ENCODE peak calls at places on chromosome 16, in seven cellular contexts. B, R, S, Q, H, A and P are unnamed samples.
A peak's percentile ranks its signal among the peaks of the same experiment; 100 is the strongest.

GRCh38 chr16:72876981-72877373 is 171.0 kb downstream of the ZFHX3 start:
- DNase-seq in B (no peak), R (no peak), A (peak; percentile 52), Q (no peak), H (no peak), S (no peak), P (no peak)

GRCh38 chr16:17177968-17178880 is 292.5 kb downstream of the XYLT1 start:
- DNase-seq in Q (no peak), R (peak; percentile 24), S (no peak), B (no peak), H (no peak), A (no peak), P (no peak)

GRCh38 chr16:82675300-82675699 is 48.5 kb downstream of the CDH13 start:
- DNase-seq in B (no peak), H (no peak), S (no peak), A (no peak), R (peak; percentile 49), Q (no peak), P (no peak)

GRCh38 chr16:56048425-56049100 is 142.7 kb upstream of the GNAO1 start:
- DNase-seq in R (no peak), H (no peak), B (no peak), S (no peak), Q (no peak), A (no peak), P (no peak)

GRCh38 chr16:56776562-56776961 is 46.6 kb downstream of the NUP93 start:
- DNase-seq in R (no peak), A (no peak), Q (peak; percentile 58), S (no peak), H (peak; percentile 17), B (peak; percentile 64), P (no peak)

GRCh38 chr16:86502856-86503748 is 7.2 kb upstream of the FOXF1 start:
- DNase-seq in B (no peak), R (peak; percentile 55), Q (no peak), A (no peak), S (no peak), H (no peak), P (no peak)

GRCh38 chr16:5010576-5011329 is 23.0 kb downstream of the NAGPA start:
- DNase-seq in B (no peak), H (no peak), R (no peak), Q (no peak), A (no peak), S (no peak), P (no peak)

GRCh38 chr16:10646581-10647263 is 48.0 kb downstream of the TEKT5 start:
- DNase-seq in H (no peak), Q (no peak), S (no peak), B (no peak), R (no peak), A (no peak), P (no peak)

GRCh38 chr16:88451586-88452484 is 1.2 kb upstream of the ZFPM1 start:
- DNase-seq in H (no peak), S (no peak), A (no peak), R (no peak), Q (peak; percentile 52), B (no peak), P (no peak)

GRCh38 chr16:64481497-64481896 is 640.4 kb downstream of the CDH11 start:
- DNase-seq in S (no peak), A (no peak), H (no peak), Q (no peak), B (no peak), R (no peak), P (no peak)

GRCh38 chr16:77298638-77299360 is 99.6 kb downstream of the SYCE1L start:
- DNase-seq in H (no peak), B (no peak), Q (no peak), S (peak; percentile 41), A (no peak), R (peak; percentile 88), P (no peak)

GRCh38 chr16:79599256-79599836 is 1.2 kb downstream of the MAF start:
- DNase-seq in S (no peak), H (peak; percentile 29), R (no peak), B (peak; percentile 70), A (no peak), Q (peak; percentile 68), P (peak; percentile 53)

GRCh38 chr16:73036074-73036826 is 11.7 kb downstream of the ZFHX3 start:
- DNase-seq in B (no peak), Q (no peak), H (no peak), S (peak; percentile 49), A (no peak), R (no peak), P (no peak)

GRCh38 chr16:31135535-31136286 is at the start of gene PRSS8:
- DNase-seq in B (no peak), S (peak; percentile 89), R (no peak), Q (no peak), H (no peak), A (peak; percentile 40), P (no peak)

GRCh38 chr16:8850279-8850885 is 18.4 kb downstream of the CARHSP1 start:
- DNase-seq in A (peak; percentile 73), B (peak; percentile 81), Q (peak; percentile 64), R (peak; percentile 87), S (peak; percentile 55), H (peak; percentile 60), P (peak; percentile 77)

GRCh38 chr16:3945751-3946603 is 65.5 kb upstream of the CREBBP start:
- DNase-seq in B (peak; percentile 67), Q (peak; percentile 60), R (peak; percentile 99), A (no peak), H (no peak), S (peak; percentile 86), P (peak; percentile 54)

GRCh38 chr16:80084614-80085013 is 456.2 kb upstream of the DYNLRB2 start:
- DNase-seq in H (peak; percentile 25), B (peak; percentile 56), A (no peak), Q (peak; percentile 61), R (no peak), S (peak; percentile 23), P (no peak)

GRCh38 chr16:5751216-5751615 is 653.6 kb upstream of the EEF2KMT start:
- DNase-seq in B (no peak), S (no peak), Q (no peak), R (no peak), A (no peak), H (no peak), P (no peak)

GRCh38 chr16:86485746-86486145 is 24.6 kb upstream of the FOXF1 start:
- DNase-seq in Q (no peak), A (no peak), B (no peak), R (no peak), S (no peak), H (no peak), P (no peak)

GRCh38 chr16:46920402-46921068 is 36.4 kb downstream of the GPT2 start:
- DNase-seq in Q (no peak), S (peak; percentile 50), B (peak; percentile 5), H (no peak), A (no peak), R (no peak), P (no peak)

GRCh38 chr16:23640669-23640958 is 496 bp downstream of the PALB2 start:
- DNase-seq in A (no peak), H (no peak), S (no peak), Q (no peak), B (no peak), R (no peak), P (no peak)

GRCh38 chr16:73071131-73071940 is 23.4 kb upstream of the ZFHX3 start:
- DNase-seq in A (peak; percentile 87), R (no peak), H (peak; percentile 60), S (peak; percentile 37), B (peak; percentile 71), Q (peak; percentile 69), P (peak; percentile 71)

GRCh38 chr16:64629622-64630021 is 492.2 kb downstream of the CDH11 start:
- DNase-seq in S (no peak), A (no peak), B (no peak), R (no peak), H (no peak), Q (no peak), P (no peak)

GRCh38 chr16:70381604-70382342 is 35.1 kb downstream of the DDX19A start:
- DNase-seq in A (no peak), R (no peak), B (no peak), Q (no peak), H (no peak), S (no peak), P (no peak)
- H3K4me1 ChIP-seq in A (no peaks in the 10 kb centered on the region), R (no peaks in the 10 kb centered on the region), B (no peaks in the 10 kb centered on the region), Q (peaks cover 4% of the 10 kb centered on the region), H (peaks cover 27% of the 10 kb centered on the region), S (peaks cover 10% of the 10 kb centered on the region), P (peaks cover 5% of the 10 kb centered on the region)

GRCh38 chr16:340370-341091 is 12.0 kb downstream of the AXIN1 start:
- DNase-seq in H (no peak), S (no peak), A (no peak), R (no peak), B (peak; percentile 32), Q (no peak), P (no peak)

GRCh38 chr16:346587-346986 is 5.9 kb downstream of the AXIN1 start:
- DNase-seq in S (no peak), A (no peak), B (no peak), Q (no peak), H (no peak), R (peak; percentile 68), P (no peak)

GRCh38 chr16:345686-346231 is 6.8 kb downstream of the AXIN1 start:
- DNase-seq in R (no peak), A (no peak), Q (no peak), S (no peak), B (no peak), H (no peak), P (no peak)

GRCh38 chr16:339680-340079 is 12.8 kb downstream of the AXIN1 start:
- DNase-seq in H (no peak), R (no peak), S (no peak), A (no peak), B (peak; percentile 54), Q (no peak), P (no peak)

DNA sequence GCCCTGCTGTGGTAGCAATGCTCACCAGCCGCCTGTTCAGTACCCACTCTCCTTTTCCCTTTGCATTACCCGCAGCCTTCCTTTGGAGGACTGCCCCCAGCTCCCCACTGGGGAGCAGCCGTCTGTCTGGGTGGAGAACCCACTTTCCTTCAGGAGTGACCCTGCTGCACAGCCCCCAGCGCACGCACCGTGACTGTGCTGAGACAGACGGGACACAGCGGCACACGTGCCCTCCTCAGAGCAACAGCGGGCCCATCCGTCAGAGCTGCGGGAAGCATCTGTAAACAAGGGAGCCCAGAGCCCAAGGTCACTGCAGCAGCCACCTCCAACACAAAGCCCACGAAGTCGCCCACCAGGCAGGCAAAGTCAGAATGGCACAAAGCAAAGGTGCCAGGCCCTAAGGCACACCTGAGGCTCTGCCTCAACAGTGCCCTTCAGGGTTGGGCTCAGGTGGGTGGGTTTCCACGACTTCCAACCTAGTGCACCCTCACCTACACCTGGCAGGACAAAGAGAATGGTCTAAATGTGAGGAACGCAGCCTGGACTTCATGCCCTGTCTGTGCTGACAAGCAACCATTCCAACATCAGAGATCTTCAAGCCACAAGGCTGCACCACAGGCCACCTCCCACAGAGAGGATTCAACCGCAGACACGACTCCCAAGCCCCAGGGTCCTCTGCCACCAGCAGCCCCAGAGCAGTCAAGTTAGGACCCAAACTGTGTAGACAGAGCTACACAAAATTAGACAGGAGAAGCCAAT is 9.9 kb downstream of the AXIN1 start:
- DNase-seq in H (no peak), A (no peak), R (no peak), B (no peak), Q (no peak), S (no peak), P (no peak)
- H3K4me1 ChIP-seq in H (peaks cover 28% of the 10 kb centered on the region), A (no peaks in the 10 kb centered on the region), R (peaks cover 6% of the 10 kb centered on the region), B (peaks cover 2% of the 10 kb centered on the region), Q (peaks cover 4% of the 10 kb centered on the region), S (peaks cover 11% of the 10 kb centered on the region), P (peaks cover 6% of the 10 kb centered on the region)

GRCh38 chr16:68784226-68784625 is 47.1 kb downstream of the CDH1 start:
- DNase-seq in A (no peak), B (no peak), H (no peak), R (no peak), Q (no peak), S (no peak), P (no peak)
- H3K4me1 ChIP-seq in A (no peaks in the 10 kb centered on the region), B (no peaks in the 10 kb centered on the region), H (no peaks in the 10 kb centered on the region), R (no peaks in the 10 kb centered on the region), Q (no peaks in the 10 kb centered on the region), S (peaks cover 18% of the 10 kb centered on the region), P (no peaks in the 10 kb centered on the region)

GRCh38 chr16:67533024-67533560 is 4.5 kb downstream of the RIPOR1 start:
- DNase-seq in S (no peak), Q (no peak), A (no peak), R (no peak), B (peak; percentile 29), H (no peak), P (no peak)
- H3K4me1 ChIP-seq in S (peaks cover 11% of the 10 kb centered on the region), Q (peaks cover 9% of the 10 kb centered on the region), A (no peaks in the 10 kb centered on the region), R (peaks cover 18% of the 10 kb centered on the region), B (peaks cover 11% of the 10 kb centered on the region), H (peaks cover 98% of the 10 kb centered on the region), P (peaks cover 79% of the 10 kb centered on the region)